ENCODE peak calls at places on chromosome 20, in four cellular contexts. G, I, S and Y are unnamed samples.

GRCh38 chr20:63493563-63494020 is 5.3 kb downstream of the EEF1A2 start:
- DNase-seq in G (no peak), I (no peak), S (no peak), Y (no peak)

GRCh38 chr20:42378826-42379225 is 760.6 kb upstream of the CHD6 start:
- DNase-seq in G (no peak), I (no peak), S (no peak), Y (no peak)

GRCh38 chr20:46767127-46767761 is 57.8 kb downstream of the SLC2A10 start:
- DNase-seq in G (peak), I (peak), S (peak), Y (peak)

GRCh38 chr20:381581-382290 is 1.2 kb downstream of the TRIB3 start:
- DNase-seq in G (peak), I (peak), S (peak), Y (peak)

GRCh38 chr20:3616250-3616649 is 46.9 kb downstream of the GFRA4 start:
- DNase-seq in G (no peak), I (no peak), S (no peak), Y (peak)

GRCh38 chr20:47993035-47993755 is 207.9 kb upstream of the SULF2 start:
- DNase-seq in G (no peak), I (no peak), S (no peak), Y (no peak)

GRCh38 chr20:62558779-62559178 is 83.0 kb upstream of the GATA5 start:
- DNase-seq in G (no peak), I (no peak), S (no peak), Y (no peak)

GRCh38 chr20:47663354-47664067 is 121.8 kb downstream of the SULF2 start:
- DNase-seq in G (peak), I (peak), S (peak), Y (peak)

GRCh38 chr20:36893801-36894200 is 17.9 kb downstream of the TLDC2 start:
- DNase-seq in G (no peak), I (no peak), S (no peak), Y (no peak)

GRCh38 chr20:59399426-59400099 is 99.2 kb downstream of the EDN3 start:
- DNase-seq in G (no peak), I (no peak), S (no peak), Y (no peak)

GRCh38 chr20:59398552-59399265 is 98.3 kb downstream of the EDN3 start:
- DNase-seq in G (no peak), I (no peak), S (no peak), Y (no peak)

GRCh38 chr20:59402697-59403096 is 102.3 kb downstream of the EDN3 start:
- DNase-seq in G (no peak), I (no peak), S (no peak), Y (no peak)

GRCh38 chr20:59403261-59403961 is 103.0 kb downstream of the EDN3 start:
- DNase-seq in G (peak), I (no peak), S (peak), Y (peak)

DNA sequence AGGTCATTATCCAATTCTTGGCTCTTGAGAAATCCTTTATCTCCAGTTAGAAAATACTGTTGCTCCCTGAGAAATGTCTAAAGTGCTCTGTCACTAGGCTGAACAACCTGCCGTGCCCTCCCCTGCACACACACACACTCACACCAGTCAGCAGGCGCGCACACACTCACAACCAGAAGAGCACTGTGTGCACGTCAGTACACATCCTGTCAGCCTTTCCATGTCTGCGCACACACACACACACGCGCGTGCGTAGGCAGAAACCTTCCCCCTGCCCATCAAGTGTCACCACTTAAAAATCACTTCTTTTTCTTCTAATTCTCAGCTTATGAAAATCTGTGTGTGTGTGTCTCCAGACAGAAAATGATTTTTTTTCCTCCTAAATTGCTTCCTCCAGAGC is 100.3 kb downstream of the EDN3 start:
- DNase-seq in G (no peak), I (no peak), S (no peak), Y (no peak)
- TF ChIP-seq ELF4 in G (no peak), I (no peak), S (no peak), Y (no peak)

DNA sequence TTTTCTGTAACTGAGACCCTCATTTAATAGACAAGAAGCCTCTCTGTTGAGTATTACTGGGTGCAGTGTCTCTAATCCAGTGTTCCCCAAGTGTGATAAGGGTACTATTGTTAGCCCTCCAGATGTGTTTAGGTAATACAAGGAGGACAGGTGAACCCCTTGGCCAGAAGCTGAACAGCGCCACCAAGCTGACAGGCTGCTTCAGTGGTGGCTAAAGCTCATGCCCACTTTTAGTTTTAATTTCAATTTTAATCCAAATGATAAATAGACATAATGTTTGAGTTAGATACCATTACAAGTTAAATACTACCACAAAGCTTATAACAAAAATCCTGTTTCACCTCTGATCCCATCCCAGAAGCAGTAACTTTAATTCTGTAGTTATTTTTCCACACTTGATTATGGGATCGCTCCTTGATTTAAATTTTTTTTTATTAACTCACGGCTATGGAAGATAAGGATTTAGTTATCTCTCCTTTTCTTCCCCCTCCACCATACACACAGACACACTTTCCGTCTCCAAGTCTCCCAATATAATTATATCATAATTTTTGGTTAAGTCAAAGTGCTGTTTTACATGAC is 8.3 kb upstream of the STK35 start:
- DNase-seq in G (peak), I (peak), S (peak), Y (peak)
- TF ChIP-seq ELF4 in G (no peak), I (no peak), S (no peak), Y (no peak)

DNA sequence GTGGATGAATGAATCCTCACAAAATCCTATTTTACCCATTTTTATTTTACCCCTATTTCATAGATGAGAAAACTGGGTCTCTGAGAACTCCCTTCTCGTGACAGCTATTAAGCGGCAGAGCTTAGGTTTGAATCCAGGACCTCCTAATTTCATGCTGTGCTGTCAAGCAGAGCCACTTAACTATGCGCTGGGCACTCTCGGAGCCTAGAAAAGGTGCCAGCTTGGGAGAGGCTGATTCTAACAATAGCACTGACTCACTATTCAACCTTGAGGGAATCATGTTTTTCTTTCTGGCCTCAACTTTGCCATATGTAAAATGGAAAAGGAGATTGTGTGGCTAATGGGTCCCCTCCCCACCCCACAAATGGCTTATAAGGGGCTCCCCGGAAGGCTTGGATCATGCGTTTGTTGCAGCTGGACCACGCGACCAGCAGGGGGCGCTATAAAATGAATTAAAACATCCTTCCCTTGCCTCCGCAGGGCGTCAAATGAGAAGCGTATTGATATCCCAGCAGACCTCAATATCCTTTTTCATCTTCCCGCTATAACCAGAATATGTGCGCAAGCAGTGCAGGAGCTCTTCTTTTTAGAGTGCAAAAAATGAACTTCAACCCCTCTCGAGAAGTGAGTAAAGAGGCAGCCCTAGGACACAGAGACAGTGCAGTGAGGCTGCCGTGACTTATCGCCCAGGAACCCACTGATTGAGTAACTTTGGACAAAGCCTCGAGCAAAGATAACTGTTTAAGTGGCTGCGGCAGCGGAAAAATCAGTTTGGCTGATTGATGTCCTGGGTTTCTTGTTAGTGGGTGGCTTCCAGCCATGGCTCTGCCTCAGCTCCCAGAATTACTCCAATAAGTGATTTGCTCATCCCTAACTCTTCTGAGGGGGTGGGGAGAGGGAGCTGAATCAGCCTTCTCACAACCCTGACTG is 12.9 kb upstream of the PDYN start:
- DNase-seq in G (peak), I (peak), S (peak), Y (peak)
- TF ChIP-seq ELF4 in G (no peak), I (no peak), S (no peak), Y (no peak)

DNA sequence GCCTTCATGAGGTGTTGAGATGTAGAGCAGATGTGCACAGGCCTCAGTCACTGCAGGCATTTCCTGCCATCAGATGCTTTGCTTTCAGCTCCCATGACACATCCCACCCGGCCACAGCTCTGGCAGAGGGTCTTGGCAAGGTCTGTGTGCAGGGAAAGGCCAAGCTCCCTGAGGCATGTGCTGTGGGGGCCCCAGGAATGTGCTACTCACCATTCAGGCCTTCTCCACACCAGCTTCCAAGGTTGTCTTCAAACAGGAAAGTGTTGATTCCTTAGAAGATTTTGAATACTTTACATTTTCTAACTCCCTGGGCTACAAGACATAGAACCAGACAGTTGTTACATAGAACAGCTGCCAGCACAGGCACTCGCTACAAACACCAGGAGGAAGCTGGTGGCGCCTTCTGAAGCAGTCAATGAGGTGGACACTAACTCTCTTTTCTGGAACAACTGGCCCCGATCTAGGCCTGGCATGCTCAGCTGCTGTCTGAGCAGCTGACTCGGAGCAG is 27.8 kb downstream of the CASS4 start:
- DNase-seq in G (no peak), I (no peak), S (no peak), Y (no peak)
- TF ChIP-seq ELF4 in G (no peak), I (no peak), S (no peak), Y (no peak)

DNA sequence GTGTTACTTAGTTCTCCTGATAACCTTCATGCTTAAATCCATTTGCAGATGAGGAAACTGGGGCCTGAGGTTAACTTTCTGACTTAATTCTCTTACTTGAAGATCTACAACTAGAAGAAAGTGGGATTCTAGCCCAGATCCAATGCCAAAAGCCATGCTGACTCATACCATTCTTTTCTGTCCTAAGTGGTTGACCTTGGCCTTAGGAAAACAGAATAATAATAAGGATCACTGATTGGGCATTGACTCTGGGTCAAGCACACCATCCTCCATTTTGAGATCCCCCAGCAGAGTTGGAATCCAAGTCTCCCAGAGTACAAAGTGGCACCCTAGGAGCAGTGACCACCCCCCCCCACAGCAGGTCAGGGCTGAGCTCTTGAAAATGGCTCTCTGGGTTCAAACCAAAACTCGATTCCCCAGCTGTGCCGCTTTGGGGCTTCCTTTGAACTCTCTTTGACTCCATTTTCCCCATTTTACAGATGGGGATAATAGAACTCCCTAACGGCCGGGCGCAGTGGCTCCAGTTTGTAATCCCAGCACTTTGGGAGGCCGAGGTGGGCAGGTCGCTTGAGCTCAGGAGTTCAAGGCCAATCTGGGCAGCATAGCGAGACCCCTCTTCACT is 12.8 kb upstream of the ZNF217 start:
- DNase-seq in G (no peak), I (peak), S (no peak), Y (no peak)
- TF ChIP-seq ELF4 in G (no peak), I (no peak), S (no peak), Y (no peak)

GRCh38 chr20:32971703-32972161 is 32.5 kb downstream of the SUN5 start:
- DNase-seq in G (no peak), I (no peak), S (no peak), Y (no peak)

GRCh38 chr20:32970973-32971300 is 33.3 kb downstream of the SUN5 start:
- DNase-seq in G (no peak), I (no peak), S (no peak), Y (peak)

GRCh38 chr20:32973077-32973717 is 31.0 kb downstream of the SUN5 start:
- DNase-seq in G (no peak), I (no peak), S (no peak), Y (no peak)

GRCh38 chr20:32970115-32970972 is 33.9 kb downstream of the SUN5 start:
- DNase-seq in G (no peak), I (no peak), S (no peak), Y (peak)

DNA sequence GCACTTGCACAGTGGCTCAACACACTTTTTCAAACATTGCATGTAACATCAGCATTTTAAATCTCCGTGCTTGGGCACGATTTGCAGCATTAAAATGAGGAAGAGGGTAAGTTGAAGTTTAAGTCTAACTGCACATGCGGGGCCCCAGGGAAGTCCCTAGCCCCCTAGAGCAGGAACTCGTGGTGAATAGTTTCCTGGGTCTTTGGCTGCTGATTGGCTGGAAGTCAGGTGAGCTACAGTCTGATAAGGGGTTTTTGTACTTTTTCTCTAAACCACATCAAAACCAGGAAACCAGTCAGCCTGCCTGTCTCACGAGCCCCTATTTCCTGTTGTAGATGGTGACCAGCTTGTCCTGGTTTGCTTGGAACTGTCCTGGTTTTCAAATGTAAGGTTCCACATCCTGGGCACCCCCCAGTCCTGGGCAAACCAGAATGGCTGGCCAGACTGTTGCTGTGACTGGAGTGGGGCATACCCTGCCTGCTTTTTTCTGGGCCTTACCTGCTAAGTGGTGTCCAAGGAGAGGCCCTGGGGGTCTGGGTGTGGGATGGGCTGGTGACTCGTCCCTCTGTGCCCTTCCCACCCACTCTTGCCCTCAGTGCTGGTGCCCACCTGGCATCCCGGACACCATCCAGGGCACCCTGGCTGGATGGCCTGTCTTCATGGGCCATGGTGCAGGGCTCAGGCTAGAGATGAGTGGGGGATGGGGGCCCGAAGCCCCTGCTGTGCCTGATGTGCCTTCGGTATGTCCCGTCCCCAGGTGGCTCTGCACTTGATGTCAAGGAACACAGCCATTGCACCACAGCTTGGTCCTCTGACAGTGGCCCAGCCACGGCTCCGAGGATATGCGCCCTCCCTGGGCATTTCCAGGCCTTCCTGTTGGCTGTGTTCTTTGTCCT is 31.8 kb downstream of the SUN5 start:
- DNase-seq in G (no peak), I (no peak), S (peak), Y (no peak)
- TF ChIP-seq ELF4 in G (no peak), I (no peak), S (no peak), Y (no peak)

DNA sequence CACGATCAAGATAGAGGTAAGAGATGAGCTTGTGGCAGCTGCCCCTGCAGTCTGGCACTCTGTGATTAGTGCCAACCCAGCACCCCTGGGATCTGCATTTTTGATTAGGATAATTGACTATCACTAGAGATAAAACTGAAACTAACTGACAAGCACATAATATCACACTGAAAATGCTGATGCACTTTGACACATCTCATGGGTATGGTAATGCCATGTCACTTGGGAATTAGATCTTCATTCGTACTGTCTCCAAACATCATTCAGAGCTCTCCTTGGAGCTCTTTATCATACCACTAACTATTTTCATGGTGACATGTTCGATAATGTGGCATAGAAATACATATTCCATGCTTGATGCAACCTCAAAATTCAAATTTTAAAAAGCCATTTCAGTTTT is 612.9 kb upstream of the BTBD3 start:
- DNase-seq in G (no peak), I (no peak), S (no peak), Y (no peak)
- TF ChIP-seq ELF4 in G (no peak), I (no peak), S (no peak), Y (no peak)

GRCh38 chr20:57685134-57685851 is 24.5 kb downstream of the PMEPA1 start:
- DNase-seq in G (no peak), I (no peak), S (no peak), Y (no peak)
- TF ChIP-seq ELF4 in G (no peak), I (no peak), S (no peak), Y (no peak)